ENCODE peak calls at places on chromosomes 16 and 17, in ten cellular contexts. M, H, S, W, G, U, Q, D, X and N are unnamed samples.

GRCh38 chr16:75789237-75789636 is 62.9 kb upstream of the CPHXL start:
- DNase-seq in M (peak), H (peak), S (no peak), W (peak), G (peak), U (no peak), Q (peak), D (no peak), X (peak), N (peak)

GRCh38 chr16:24005577-24005976 is 169.8 kb downstream of the PRKCB start:
- DNase-seq in M (no peak), H (no peak), S (no peak), W (no peak), G (no peak), U (no peak), Q (no peak), D (no peak), X (no peak), N (no peak)

GRCh38 chr16:11402051-11402744 is 56.9 kb downstream of the RMI2 start:
- DNase-seq in M (no peak), H (no peak), S (no peak), W (no peak), G (no peak), U (no peak), Q (no peak), D (no peak), X (no peak), N (no peak)

GRCh38 chr16:64391009-64391663 is 730.7 kb downstream of the CDH11 start:
- DNase-seq in M (no peak), H (peak), S (no peak), W (no peak), G (no peak), U (no peak), Q (no peak), D (no peak), X (no peak), N (no peak)

GRCh38 chr16:12147681-12148479 is 171.3 kb downstream of the SNX29 start:
- DNase-seq in M (no peak), H (no peak), S (no peak), W (peak), G (no peak), U (no peak), Q (peak), D (no peak), X (no peak), N (no peak)

GRCh38 chr16:85415196-85415988 is 197.7 kb upstream of the GSE1 start:
- DNase-seq in M (no peak), H (no peak), S (peak), W (no peak), G (no peak), U (no peak), Q (no peak), D (no peak), X (no peak), N (no peak)

GRCh38 chr17:47257651-47258339 is 4.2 kb downstream of the ITGB3 start:
- DNase-seq in M (peak), H (peak), S (no peak), W (no peak), G (peak), U (no peak), Q (no peak), D (no peak), X (peak), N (no peak)

GRCh38 chr16:54651440-54651839 is 279.2 kb upstream of the IRX5 start:
- DNase-seq in M (no peak), H (no peak), S (no peak), W (peak), G (no peak), U (no peak), Q (peak), D (no peak), X (no peak), N (no peak)

GRCh38 chr17:8122391-8122922 is 1.4 kb downstream of the HES7 start:
- DNase-seq in M (peak), H (peak), S (no peak), W (peak), G (no peak), U (no peak), Q (no peak), D (no peak), X (peak), N (no peak)

GRCh38 chr17:72099919-72100318 is 20.9 kb upstream of the SOX9 start:
- DNase-seq in M (no peak), H (peak), S (no peak), W (no peak), G (no peak), U (no peak), Q (no peak), D (no peak), X (no peak), N (no peak)

GRCh38 chr17:36825113-36825955 is 111.9 kb upstream of the LHX1 start:
- DNase-seq in M (no peak), H (no peak), S (no peak), W (no peak), G (no peak), U (no peak), Q (no peak), D (no peak), X (no peak), N (no peak)

GRCh38 chr17:49249292-49249794 is 18.8 kb upstream of the PHOSPHO1 start:
- DNase-seq in M (no peak), H (peak), S (no peak), W (no peak), G (no peak), U (no peak), Q (peak), D (no peak), X (peak), N (no peak)

GRCh38 chr17:74981979-74982662 is 5.3 kb upstream of the CDR2L start:
- DNase-seq in M (peak), H (peak), S (peak), W (peak), G (no peak), U (no peak), Q (peak), D (peak), X (peak), N (no peak)

GRCh38 chr16:89104303-89104702 is 10.7 kb downstream of the ACSF3 start:
- DNase-seq in M (no peak), H (no peak), S (no peak), W (no peak), G (no peak), U (no peak), Q (no peak), D (no peak), X (no peak), N (no peak)

GRCh38 chr17:49845210-49845782 is 2.6 kb downstream of the TAC4 start:
- DNase-seq in M (no peak), H (no peak), S (no peak), W (no peak), G (no peak), U (no peak), Q (no peak), D (no peak), X (no peak), N (no peak)

GRCh38 chr16:12901597-12902436 is at the start of gene SHISA9:
- DNase-seq in M (no peak), H (no peak), S (no peak), W (peak), G (no peak), U (no peak), Q (peak), D (no peak), X (no peak), N (no peak)

GRCh38 chr17:28473542-28473941 is at the start of gene SLC13A2:
- DNase-seq in M (no peak), H (no peak), S (peak), W (no peak), G (no peak), U (no peak), Q (peak), D (no peak), X (no peak), N (no peak)

GRCh38 chr16:31354394-31355291 is at the start of gene ITGAX:
- DNase-seq in M (peak), H (no peak), S (peak), W (no peak), G (no peak), U (peak), Q (no peak), D (no peak), X (peak), N (peak)

GRCh38 chr16:69823831-69824563 is 61.9 kb downstream of the WWP2 start:
- DNase-seq in M (peak), H (no peak), S (no peak), W (no peak), G (no peak), U (no peak), Q (no peak), D (no peak), X (no peak), N (no peak)

GRCh38 chr16:12024429-12024828 is 47.9 kb downstream of the SNX29 start:
- DNase-seq in M (no peak), H (no peak), S (no peak), W (no peak), G (no peak), U (no peak), Q (no peak), D (no peak), X (no peak), N (no peak)

GRCh38 chr16:89860747-89861304 is 12.6 kb upstream of the TCF25 start:
- DNase-seq in M (peak), H (peak), S (peak), W (peak), G (no peak), U (no peak), Q (peak), D (peak), X (peak), N (no peak)

GRCh38 chr17:30493802-30494201 is 16.6 kb downstream of the GOSR1 start:
- DNase-seq in M (no peak), H (no peak), S (no peak), W (no peak), G (no peak), U (no peak), Q (no peak), D (no peak), X (no peak), N (no peak)

GRCh38 chr16:31700530-31701388 is 172.8 kb upstream of the ZNF267 start:
- DNase-seq in M (no peak), H (peak), S (peak), W (peak), G (no peak), U (peak), Q (no peak), D (peak), X (peak), N (no peak)

GRCh38 chr16:48101069-48101674 is 54.6 kb downstream of the ABCC12 start:
- DNase-seq in M (no peak), H (peak), S (peak), W (no peak), G (no peak), U (no peak), Q (no peak), D (no peak), X (no peak), N (no peak)

GRCh38 chr17:73604046-73604445 is 40.2 kb downstream of the SDK2 start:
- DNase-seq in M (no peak), H (no peak), S (no peak), W (no peak), G (no peak), U (no peak), Q (no peak), D (no peak), X (no peak), N (no peak)

GRCh38 chr17:31559647-31560501 is 168.4 kb downstream of the RAB11FIP4 start:
- DNase-seq in M (peak), H (peak), S (no peak), W (peak), G (no peak), U (no peak), Q (peak), D (no peak), X (no peak), N (no peak)

GRCh38 chr16:24853830-24854229 is 8.1 kb downstream of the SLC5A11 start:
- DNase-seq in M (peak), H (peak), S (no peak), W (peak), G (no peak), U (no peak), Q (peak), D (no peak), X (no peak), N (no peak)

GRCh38 chr17:19573075-19573474 is 39.4 kb downstream of the SLC47A1 start:
- DNase-seq in M (no peak), H (peak), S (no peak), W (no peak), G (no peak), U (no peak), Q (no peak), D (no peak), X (no peak), N (no peak)

GRCh38 chr17:43878260-43879082 is 28.9 kb downstream of the MPP2 start:
- DNase-seq in M (peak), H (peak), S (peak), W (peak), G (peak), U (no peak), Q (peak), D (peak), X (peak), N (peak)

GRCh38 chr16:12159028-12159427 is 182.5 kb downstream of the SNX29 start:
- DNase-seq in M (no peak), H (no peak), S (no peak), W (no peak), G (no peak), U (no peak), Q (no peak), D (no peak), X (no peak), N (no peak)

GRCh38 chr17:14329900-14330491 is 29.1 kb downstream of the HS3ST3B1 start:
- DNase-seq in M (no peak), H (no peak), S (peak), W (no peak), G (no peak), U (no peak), Q (no peak), D (no peak), X (no peak), N (no peak)

GRCh38 chr17:74978240-74978639 is 5.7 kb upstream of the HID1 start:
- DNase-seq in M (no peak), H (no peak), S (no peak), W (no peak), G (no peak), U (no peak), Q (no peak), D (no peak), X (no peak), N (no peak)

GRCh38 chr16:14001521-14001920 is 69.6 kb upstream of the MRTFB start:
- DNase-seq in M (no peak), H (no peak), S (no peak), W (no peak), G (no peak), U (no peak), Q (no peak), D (no peak), X (no peak), N (no peak)

GRCh38 chr17:18968945-18969887 is 17.3 kb downstream of the SLC5A10 start:
- DNase-seq in M (peak), H (peak), S (no peak), W (no peak), G (no peak), U (no peak), Q (peak), D (no peak), X (no peak), N (no peak)

GRCh38 chr17:41403409-41404023 is 6.1 kb upstream of the KRT31 start:
- DNase-seq in M (peak), H (peak), S (no peak), W (no peak), G (no peak), U (no peak), Q (no peak), D (no peak), X (no peak), N (no peak)

GRCh38 chr16:69404275-69404805 is 18.5 kb upstream of the TERF2 start:
- DNase-seq in M (peak), H (peak), S (no peak), W (peak), G (no peak), U (no peak), Q (no peak), D (no peak), X (peak), N (no peak)

GRCh38 chr17:68613739-68614298 is 12.7 kb upstream of the FAM20A start:
- DNase-seq in M (peak), H (peak), S (no peak), W (peak), G (no peak), U (no peak), Q (peak), D (no peak), X (peak), N (no peak)

GRCh38 chr16:79009911-79010310 is 590.6 kb downstream of the MAF start:
- DNase-seq in M (no peak), H (no peak), S (no peak), W (no peak), G (no peak), U (no peak), Q (no peak), D (no peak), X (no peak), N (no peak)

GRCh38 chr17:13321932-13322701 is 279.6 kb downstream of the HS3ST3A1 start:
- DNase-seq in M (no peak), H (no peak), S (no peak), W (no peak), G (no peak), U (no peak), Q (no peak), D (no peak), X (no peak), N (no peak)